ENCODE peak calls at places on chromosomes 3 and 15, in five cellular contexts. C is CD8-positive, alpha-beta T cell; Q is stimulated activated CD8-positive, alpha-beta memory T cell treated with anti-CD3 and anti-CD28 coated beads, Interleukin-15, amount 100 ng/mL, for 4 hours; X is H54; F is cardiac fibroblast. E is an unnamed sample.

GRCh38 chr15:38192496-38192895 is 60.1 kb upstream of the SPRED1 start:
- DNase-seq in C (no peak), Q (no peak), X (no peak), F (no peak), E (no peak)

GRCh38 chr3:171162986-171163723 is 136.6 kb upstream of the SLC2A2 start:
- DNase-seq in C (no peak), Q (no peak), X (no peak), F (no peak), E (no peak)

GRCh38 chr15:75554717-75555116 is 24.4 kb downstream of the PTPN9 start:
- DNase-seq in C (no peak), Q (no peak), X (no peak), F (peak; percentile 64), E (no peak)

GRCh38 chr3:129315386-129315991 is 36.8 kb downstream of the HMCES start:
- DNase-seq in C (peak; percentile 31), Q (no peak), X (no peak), F (peak; percentile 33), E (no peak)

GRCh38 chr3:178304758-178305157 is 231.5 kb upstream of the KCNMB2 start:
- DNase-seq in C (no peak), Q (no peak), X (peak; percentile 7), F (peak; percentile 55), E (no peak)

GRCh38 chr3:16838561-16838960 is 46.2 kb upstream of the PLCL2 start:
- DNase-seq in C (no peak), Q (no peak), X (no peak), F (no peak), E (no peak)

GRCh38 chr15:92069308-92070244 is 216.1 kb downstream of the SLCO3A1 start:
- DNase-seq in C (peak; percentile 24), Q (peak; percentile 38), X (peak; percentile 55), F (peak; percentile 69), E (peak; percentile 75)

GRCh38 chr3:134357261-134357913 is 16.9 kb downstream of the AMOTL2 start:
- DNase-seq in C (no peak), Q (no peak), X (no peak), F (no peak), E (peak; percentile 13)

GRCh38 chr3:159418571-159419526 is 569.8 kb upstream of the IL12A start:
- DNase-seq in C (no peak), Q (no peak), X (peak; percentile 16), F (peak; percentile 61), E (no peak)

GRCh38 chr3:72584262-72584661 is 264.0 kb downstream of the SHQ1 start:
- DNase-seq in C (no peak), Q (no peak), X (no peak), F (no peak), E (no peak)

GRCh38 chr3:12681586-12682371 is 17.9 kb upstream of the RAF1 start:
- DNase-seq in C (no peak), Q (no peak), X (no peak), F (peak; percentile 85), E (no peak)

GRCh38 chr3:158794936-158795518 is 6.8 kb upstream of the MFSD1 start:
- DNase-seq in C (no peak), Q (no peak), X (no peak), F (peak; percentile 69), E (no peak)

GRCh38 chr15:74294010-74294409 is 57.9 kb downstream of the CCDC33 start:
- DNase-seq in C (no peak), Q (no peak), X (no peak), F (no peak), E (no peak)

GRCh38 chr3:129627350-129628168 is 21.1 kb upstream of the PLXND1 start:
- DNase-seq in C (peak; percentile 47), Q (peak; percentile 34), X (no peak), F (peak; percentile 89), E (peak; percentile 64)

GRCh38 chr15:82986442-82986780 is 401 bp downstream of the RAMAC start:
- DNase-seq in C (no peak), Q (no peak), X (no peak), F (peak; percentile 30), E (no peak)

GRCh38 chr3:126147932-126148683 is 32.3 kb downstream of the ALDH1L1 start:
- DNase-seq in C (no peak), Q (no peak), X (no peak), F (no peak), E (no peak)

GRCh38 chr15:99416191-99417188 is 149.3 kb upstream of the MEF2A start:
- DNase-seq in C (no peak), Q (no peak), X (no peak), F (no peak), E (no peak)

GRCh38 chr15:55775316-55775715 is 32.4 kb upstream of the PRTG start:
- DNase-seq in C (no peak), Q (no peak), X (no peak), F (no peak), E (no peak)

GRCh38 chr3:78895528-78895927 is 872.3 kb downstream of the ROBO1 start:
- DNase-seq in C (no peak), Q (no peak), X (no peak), F (peak; percentile 53), E (no peak)

GRCh38 chr15:99442268-99442897 is 123.4 kb upstream of the MEF2A start:
- DNase-seq in C (no peak), Q (no peak), X (peak; percentile 70), F (peak; percentile 97), E (no peak)

GRCh38 chr15:86063328-86064180 is 16.1 kb upstream of the AGBL1 start:
- DNase-seq in C (no peak), Q (no peak), X (no peak), F (no peak), E (no peak)

GRCh38 chr15:51966192-51966591 is 5.4 kb downstream of the LEO1 start:
- DNase-seq in C (no peak), Q (no peak), X (no peak), F (no peak), E (no peak)

GRCh38 chr15:66459818-66460615 is 37.5 kb downstream of the SNAPC5 start:
- DNase-seq in C (no peak), Q (no peak), X (peak; percentile 24), F (no peak), E (no peak)

GRCh38 chr15:25385986-25386385 is 52.8 kb downstream of the UBE3A start:
- DNase-seq in C (no peak), Q (no peak), X (no peak), F (no peak), E (no peak)

GRCh38 chr3:49867871-49868321 is 1.8 kb downstream of the CAMKV start:
- DNase-seq in C (no peak), Q (no peak), X (peak; percentile 61), F (peak; percentile 47), E (no peak)

GRCh38 chr15:29820802-29821160 is 1.5 kb downstream of the TJP1 start:
- DNase-seq in C (no peak), Q (no peak), X (no peak), F (peak; percentile 22), E (no peak)

GRCh38 chr3:14548321-14548729 is 8.2 kb upstream of the GRIP2 start:
- DNase-seq in C (peak; percentile 5), Q (no peak), X (peak; percentile 45), F (peak; percentile 74), E (no peak)

GRCh38 chr15:101451192-101451799 is 38.2 kb downstream of the PCSK6 start:
- DNase-seq in C (no peak), Q (no peak), X (no peak), F (peak; percentile 85), E (no peak)